ENCODE peak calls at places on chromosomes 13 and 19, in four cellular contexts. I is stimulated activated CD4-positive, alpha-beta T cell treated with anti-CD3 and anti-CD28 coated beads, Interleukin-12 subunit alpha, Interleukin-12 subunit beta, amount 100 ng/mL, for 24 hours; S is neural progenitor cell; X is endothelial cell. N is an unnamed sample.

GRCh38 chr13:39505151-39505550 is 97.8 kb downstream of the LHFPL6 start:
- DNase-seq in X (no peak), I (no peak), S (no peak), N (no peak)

GRCh38 chr19:52963229-52963760 is 614 bp upstream of the ZNF816 start:
- DNase-seq in I (no peak), S (peak), X (peak), N (no peak)

GRCh38 chr19:56137405-56137804 is 3.7 kb upstream of the ZNF444 start:
- DNase-seq in X (no peak), S (no peak), I (no peak), N (no peak)

GRCh38 chr19:18657590-18658365 is 20.9 kb downstream of the KLHL26 start:
- DNase-seq in I (no peak), S (peak), X (no peak), N (no peak)

GRCh38 chr13:82747331-82747730 is 1134.9 kb downstream of the SLITRK1 start:
- DNase-seq in S (peak), X (no peak), I (no peak), N (no peak)

GRCh38 chr13:28620011-28620830 is 38.7 kb upstream of the POMP start:
- DNase-seq in I (no peak), S (no peak), X (no peak), N (no peak)

GRCh38 chr19:44939668-44940067 is 2.4 kb upstream of the APOC4 start:
- DNase-seq in I (no peak), X (no peak), S (no peak), N (no peak)

GRCh38 chr13:21668665-21669599 is 1.9 kb upstream of the FGF9 start:
- DNase-seq in S (peak), X (peak), I (no peak), N (no peak)

GRCh38 chr13:64912141-64912540 is 2318.0 kb downstream of the PCDH9 start:
- DNase-seq in X (no peak), S (no peak), I (no peak), N (peak)

N was measured in non-pigmented ciliary epithelial cell.